ENCODE peak calls at places on chromosomes 7 and 10, in ten cellular contexts. Z is mammary epithelial cell, E is endothelial cell, S is AG09309, N is neural progenitor cell, O is NB4, K is glutamatergic neuron, P is cardiac fibroblast, J is astrocyte of the spinal cord, T is WTC11. H is an unnamed sample.

GRCh38 chr7:144763291-144763690 is 72.6 kb downstream of the TPK1 start:
- DNase-seq in Z (no peak), E (no peak), S (no peak), N (no peak), O (no peak), K (no peak), P (no peak), J (no peak), T (no peak), H (no peak)

GRCh38 chr10:105068497-105068896 is 427.4 kb downstream of the SORCS3 start:
- DNase-seq in Z (peak; percentile 17), E (no peak), S (peak; percentile 48), N (no peak), O (no peak), K (no peak), P (no peak), J (peak; percentile 29), T (no peak), H (no peak)

GRCh38 chr7:156816943-156817572 is 75.9 kb downstream of the LMBR1 start:
- DNase-seq in Z (no peak), E (no peak), S (no peak), N (peak; percentile 7), O (peak; percentile 48), K (no peak), P (peak; percentile 51), J (peak; percentile 30), T (no peak), H (no peak)

GRCh38 chr7:15213093-15213492 is 310.5 kb upstream of the DGKB start:
- DNase-seq in Z (no peak), E (no peak), S (no peak), N (no peak), O (no peak), K (no peak), P (no peak), J (no peak), T (no peak), H (no peak)

GRCh38 chr7:154928136-154929005 is 74.6 kb downstream of the PAXIP1 start:
- DNase-seq in Z (peak; percentile 93), E (no peak), S (peak; percentile 89), N (no peak), O (peak; percentile 92), K (no peak), P (peak; percentile 96), J (peak; percentile 96), T (no peak), H (no peak)

GRCh38 chr7:39651262-39651661 is 27.9 kb downstream of the RALA start:
- DNase-seq in Z (no peak), E (no peak), S (peak; percentile 28), N (no peak), O (no peak), K (no peak), P (peak; percentile 54), J (peak; percentile 27), T (no peak), H (no peak)

GRCh38 chr7:52209658-52210057 is 825.8 kb upstream of the POM121L12 start:
- DNase-seq in Z (no peak), E (no peak), S (no peak), N (no peak), O (no peak), K (no peak), P (no peak), J (no peak), T (no peak), H (no peak)

GRCh38 chr7:53541467-53541866 is 506.0 kb downstream of the POM121L12 start:
- DNase-seq in Z (no peak), E (no peak), S (no peak), N (no peak), O (no peak), K (no peak), P (no peak), J (no peak), T (no peak), H (no peak)

GRCh38 chr7:2116903-2117680 is 115.7 kb downstream of the MAD1L1 start:
- DNase-seq in Z (peak; percentile 16), E (no peak), S (no peak), N (no peak), O (peak; percentile 55), K (no peak), P (peak; percentile 73), J (peak; percentile 44), T (no peak), H (peak; percentile 63)

GRCh38 chr7:2116086-2116810 is 116.5 kb downstream of the MAD1L1 start:
- DNase-seq in Z (peak; percentile 80), E (no peak), S (no peak), N (no peak), O (no peak), K (no peak), P (peak; percentile 64), J (peak; percentile 70), T (no peak), H (no peak)

GRCh38 chr7:2115739-2116065 is 117.0 kb downstream of the MAD1L1 start:
- DNase-seq in Z (no peak), E (no peak), S (no peak), N (no peak), O (no peak), K (no peak), P (no peak), J (no peak), T (no peak), H (peak; percentile 61)

GRCh38 chr7:2114052-2114451 is 118.7 kb downstream of the MAD1L1 start:
- DNase-seq in Z (peak; percentile 26), E (no peak), S (no peak), N (no peak), O (no peak), K (no peak), P (peak; percentile 58), J (peak; percentile 74), T (no peak), H (no peak)

DNA sequence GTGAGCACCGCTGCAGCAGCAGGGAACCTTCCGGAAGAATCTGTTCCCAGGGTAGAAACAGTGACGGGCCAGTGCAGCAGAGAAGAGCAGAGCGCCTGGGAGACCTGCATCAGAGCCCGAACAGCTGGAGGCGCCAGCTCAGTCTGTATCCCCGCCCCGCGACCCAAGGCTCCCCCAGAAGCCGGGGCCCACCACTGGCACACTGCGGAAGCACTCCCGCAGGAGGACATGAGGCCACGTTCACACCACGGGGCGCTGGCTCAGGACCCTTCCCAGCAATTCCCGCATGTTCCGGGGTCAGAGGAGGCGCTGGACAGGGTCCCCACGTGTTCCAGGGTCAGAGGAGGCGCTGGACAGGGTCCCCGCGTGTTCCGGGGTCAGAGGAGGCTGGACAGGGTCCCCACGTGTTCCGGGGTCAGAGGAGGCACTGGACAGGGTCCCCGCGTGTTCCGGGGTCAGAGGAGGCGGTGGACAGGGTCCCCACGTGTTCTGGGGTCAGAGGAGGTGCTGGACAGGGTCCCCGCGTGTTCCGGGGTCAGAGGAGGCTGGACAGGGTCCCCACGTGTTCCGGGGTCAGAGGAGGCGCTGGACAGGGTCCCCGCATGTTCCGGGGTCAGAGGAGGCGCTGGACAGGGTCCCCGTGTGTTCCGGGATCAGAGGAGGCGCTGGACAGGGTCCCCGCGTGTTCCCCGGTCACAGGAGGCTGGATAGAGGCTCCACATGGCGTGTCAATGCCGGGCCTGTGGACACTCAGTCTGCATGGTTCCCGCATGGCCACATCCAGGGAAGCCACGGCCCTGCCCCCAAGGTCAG is 117.6 kb downstream of the MAD1L1 start:
- DNase-seq in Z (no peak), E (no peak), S (no peak), N (no peak), O (no peak), K (no peak), P (no peak), J (no peak), T (no peak), H (no peak)
- TF ChIP-seq CTCF in Z (no peak), E (no peak), S (no peak), N (no peak), O (no peak), K (no peak), P (no peak), J (no peak), T (no peak), H (no peak)

DNA sequence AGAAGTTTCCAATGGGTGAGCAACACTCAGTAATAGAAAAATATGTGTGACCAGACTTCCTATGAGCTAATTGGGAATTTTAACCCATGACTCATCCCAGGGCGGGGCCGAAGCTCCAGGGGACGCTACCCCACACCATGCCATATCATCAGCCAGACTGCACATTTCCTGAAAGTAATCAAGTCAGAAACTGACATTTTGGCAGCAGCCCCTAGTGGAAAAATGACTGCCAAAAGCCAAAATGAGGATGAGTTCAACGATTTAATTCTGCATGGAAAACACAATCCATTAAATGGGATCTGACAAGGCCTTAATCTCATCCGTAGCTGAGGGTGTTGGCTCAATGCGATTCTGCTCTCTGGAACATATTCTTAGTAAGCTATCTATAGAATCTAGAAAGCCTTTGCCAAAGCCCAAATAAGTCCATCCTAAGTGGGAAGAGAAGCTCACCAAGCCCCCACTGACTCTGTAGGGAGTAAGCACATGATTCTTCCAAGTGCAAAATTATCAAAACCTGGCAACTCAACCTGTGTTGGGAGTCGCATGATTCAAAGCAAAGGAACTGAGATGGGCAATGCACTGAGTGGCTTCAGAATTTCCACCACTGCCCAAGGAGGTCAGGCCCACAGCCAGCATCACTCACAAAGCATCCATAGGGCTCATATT is 93.1 kb upstream of the PDE1C start:
- DNase-seq in Z (peak; percentile 90), E (no peak), S (peak; percentile 75), N (no peak), O (no peak), K (no peak), P (peak; percentile 95), J (peak; percentile 96), T (no peak), H (no peak)
- TF ChIP-seq CTCF in Z (no peak), E (no peak), S (no peak), N (no peak), O (no peak), K (no peak), P (no peak), J (no peak), T (no peak), H (no peak)

GRCh38 chr7:105487559-105488218 is 34.4 kb downstream of the PUS7 start:
- DNase-seq in Z (peak; percentile 41), E (peak; percentile 47), S (peak; percentile 73), N (peak; percentile 9), O (peak; percentile 46), K (peak; percentile 52), P (peak; percentile 86), J (peak; percentile 82), T (no peak), H (no peak)
- TF ChIP-seq CTCF in Z (peak; percentile 58), E (no peak), S (peak; percentile 53), N (peak; percentile 53), O (peak; percentile 1), K (no peak), P (peak; percentile 31), J (peak; percentile 40), T (no peak), H (no peak)

GRCh38 chr10:98429320-98430072 is 14.5 kb upstream of the PYROXD2 start:
- DNase-seq in Z (no peak), E (no peak), S (no peak), N (no peak), O (no peak), K (no peak), P (no peak), J (no peak), T (no peak), H (no peak)

GRCh38 chr10:98430427-98430826 is 15.4 kb upstream of the PYROXD2 start:
- DNase-seq in Z (no peak), E (no peak), S (no peak), N (no peak), O (no peak), K (no peak), P (no peak), J (no peak), T (no peak), H (no peak)

GRCh38 chr10:98432330-98432729 is 14.4 kb downstream of the HPS1 start:
- DNase-seq in Z (no peak), E (no peak), S (no peak), N (no peak), O (no peak), K (no peak), P (no peak), J (no peak), T (no peak), H (no peak)

GRCh38 chr10:98433371-98433770 is 13.4 kb downstream of the HPS1 start:
- DNase-seq in Z (no peak), E (no peak), S (no peak), N (no peak), O (no peak), K (no peak), P (no peak), J (no peak), T (no peak), H (no peak)

GRCh38 chr10:98431016-98431415 is 15.7 kb downstream of the HPS1 start:
- DNase-seq in Z (no peak), E (no peak), S (no peak), N (no peak), O (no peak), K (no peak), P (no peak), J (no peak), T (no peak), H (no peak)
- TF ChIP-seq CTCF in Z (no peak), E (no peak), S (no peak), N (no peak), O (no peak), K (no peak), P (no peak), J (no peak), T (no peak), H (no peak)